ENCODE peak calls at places on chromosomes 16 and 17, in four cellular contexts. H is K562, S is GM12878, L is HepG2. Y is an unnamed sample.

GRCh38 chr17:81417049-81417878 is 22.0 kb downstream of the BAHCC1 start:
- DNase-seq in L (no peak), S (no peak), H (no peak), Y (no peak)

GRCh38 chr17:681738-682137 is 32.9 kb downstream of the VPS53 start:
- DNase-seq in H (no peak), S (no peak), L (no peak), Y (no peak)

GRCh38 chr17:45305532-45306087 is 11.2 kb downstream of the MAP3K14 start:
- DNase-seq in L (no peak), H (no peak), S (no peak), Y (no peak)

GRCh38 chr17:71402661-71403141 is 718.1 kb upstream of the SOX9 start:
- DNase-seq in H (no peak), S (no peak), L (no peak), Y (no peak)

GRCh38 chr17:58327363-58328194 is 1.0 kb downstream of the TSPOAP1 start:
- DNase-seq in H (peak), L (no peak), S (no peak), Y (no peak)

GRCh38 chr17:83161298-83162034 is 82.1 kb downstream of the METRNL start:
- DNase-seq in H (no peak), S (no peak), L (peak), Y (no peak)

GRCh38 chr16:21128991-21129390 is 21.7 kb downstream of the DNAH3 start:
- DNase-seq in L (no peak), H (no peak), S (no peak), Y (no peak)

GRCh38 chr16:67150833-67151396 is at the start of gene B3GNT9:
- DNase-seq in L (peak), S (no peak), H (peak), Y (no peak)

GRCh38 chr17:59456923-59457615 is 108.3 kb upstream of the DHX40 start:
- DNase-seq in L (no peak), S (no peak), H (no peak), Y (no peak)

GRCh38 chr16:48608871-48609452 is 1.0 kb downstream of the N4BP1 start:
- DNase-seq in S (no peak), H (no peak), L (no peak), Y (peak)

GRCh38 chr16:17414421-17414820 is 56.3 kb downstream of the XYLT1 start:
- DNase-seq in H (no peak), S (peak), L (no peak), Y (no peak)
- TF ChIP-seq SP1 in H (no peak), S (no peak), L (no peak), Y (no peak)

GRCh38 chr17:9053406-9053805 is 32.1 kb downstream of the NTN1 start:
- DNase-seq in H (no peak), S (no peak), L (no peak), Y (no peak)

GRCh38 chr17:9052921-9053320 is 31.6 kb downstream of the NTN1 start:
- DNase-seq in L (no peak), H (no peak), S (no peak), Y (no peak)

GRCh38 chr17:9051561-9051960 is 30.3 kb downstream of the NTN1 start:
- DNase-seq in H (no peak), L (no peak), S (no peak), Y (no peak)

GRCh38 chr17:9054146-9054545 is 32.8 kb downstream of the NTN1 start:
- DNase-seq in S (no peak), L (no peak), H (no peak), Y (no peak)

GRCh38 chr17:9050801-9051401 is 29.6 kb downstream of the NTN1 start:
- DNase-seq in L (no peak), H (no peak), S (no peak), Y (no peak)
- TF ChIP-seq BHLHE40 in L (no peak), H (no peak), S (no peak), Y (no peak)

GRCh38 chr17:21298983-21299519 is 14.5 kb downstream of the MAP2K3 start:
- DNase-seq in S (no peak), H (no peak), L (no peak), Y (no peak)

GRCh38 chr17:21301593-21302550 is 17.4 kb downstream of the MAP2K3 start:
- DNase-seq in H (no peak), L (no peak), S (no peak), Y (no peak)

GRCh38 chr17:21299981-21300600 is 15.6 kb downstream of the MAP2K3 start:
- DNase-seq in H (no peak), S (no peak), L (no peak), Y (no peak)

GRCh38 chr17:21302711-21303425 is 18.4 kb downstream of the MAP2K3 start:
- DNase-seq in L (no peak), H (no peak), S (no peak), Y (no peak)

GRCh38 chr17:21300601-21301571 is 16.4 kb downstream of the MAP2K3 start:
- DNase-seq in L (no peak), S (no peak), H (no peak), Y (no peak)
- TF ChIP-seq TARDBP in L (no peak), S (no peak), H (no peak), Y (no peak)

GRCh38 chr16:27238016-27238587 is 30.5 kb downstream of the NSMCE1 start:
- DNase-seq in S (no peak), L (no peak), H (peak), Y (no peak)

GRCh38 chr16:27236635-27237228 is 31.8 kb downstream of the NSMCE1 start:
- DNase-seq in H (no peak), S (no peak), L (no peak), Y (no peak)

GRCh38 chr16:27235938-27236245 is 32.6 kb downstream of the KDM8 start:
- DNase-seq in S (no peak), L (no peak), H (no peak), Y (no peak)

GRCh38 chr16:27238591-27238990 is 30.0 kb downstream of the NSMCE1 start:
- DNase-seq in S (no peak), H (no peak), L (no peak), Y (no peak)

DNA sequence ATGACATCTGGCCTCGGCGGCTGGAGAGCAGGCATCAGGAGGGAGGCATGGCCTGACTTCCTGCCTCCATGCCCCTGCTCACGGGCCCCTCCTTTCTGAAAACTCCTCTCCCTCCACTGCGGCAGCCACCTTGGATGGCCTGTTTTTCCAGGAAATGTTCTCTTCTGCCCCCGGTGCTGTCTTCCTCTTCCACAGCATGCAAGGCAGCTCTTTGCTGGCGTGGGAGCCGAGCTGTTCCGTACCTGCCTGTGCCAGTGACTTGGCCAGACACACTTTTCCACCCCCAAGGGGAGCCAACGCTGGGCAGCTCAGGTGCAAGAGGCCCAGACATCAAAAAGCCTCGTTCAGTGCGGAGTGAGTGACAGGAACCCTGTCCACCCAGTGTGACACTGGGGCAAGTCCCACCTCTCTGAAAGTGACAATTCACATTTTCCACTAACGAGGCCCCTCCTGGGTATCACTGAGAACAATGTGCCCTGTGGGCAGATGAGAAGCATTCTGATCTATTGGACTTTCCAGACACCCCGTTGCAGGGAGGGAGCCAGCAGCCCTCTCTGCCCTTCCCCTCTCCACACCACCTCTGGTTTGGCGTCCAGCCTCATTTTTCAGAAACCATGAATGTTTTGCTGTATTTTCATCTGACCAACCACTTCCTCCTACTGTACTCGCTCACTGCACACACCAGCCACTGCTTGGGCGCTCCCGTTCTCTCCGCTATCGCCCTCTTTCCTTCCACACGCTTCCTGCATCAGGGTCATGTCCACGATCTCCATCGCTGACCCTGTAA is 31.1 kb downstream of the NSMCE1 start:
- DNase-seq in L (no peak), S (peak), H (peak), Y (no peak)
- TF ChIP-seq SP1 in L (no peak), S (peak), H (no peak), Y (no peak)

DNA sequence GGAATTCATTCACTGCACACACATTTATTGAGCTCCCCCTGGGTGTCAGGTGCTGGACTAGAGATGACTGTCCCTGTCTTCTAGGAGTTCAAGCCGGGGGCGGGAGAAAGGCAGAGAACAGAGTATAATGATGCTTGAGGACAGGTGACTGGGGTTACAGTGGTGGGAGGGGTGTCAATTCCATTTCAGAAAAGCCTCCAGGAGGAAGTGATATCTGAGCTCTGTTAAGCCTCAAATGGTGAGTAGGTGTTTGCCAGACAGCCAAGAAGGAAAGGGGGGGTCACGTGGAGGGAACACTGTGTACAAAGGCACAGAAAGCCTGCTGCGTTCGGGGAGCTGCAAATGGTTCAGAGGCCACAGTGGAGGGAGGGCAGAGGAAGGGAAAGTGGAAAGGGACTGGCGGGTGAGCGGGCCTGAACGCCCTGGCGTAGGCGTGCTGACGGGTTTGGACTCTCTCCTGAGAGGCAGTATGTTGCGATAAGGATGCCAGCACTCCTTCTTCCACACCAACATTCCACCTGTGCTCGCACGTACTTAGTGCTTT is 9.7 kb upstream of the NXPH3 start:
- DNase-seq in L (no peak), H (peak), S (no peak), Y (no peak)
- TF ChIP-seq BHLHE40 in L (no peak), H (peak), S (peak), Y (no peak)

DNA sequence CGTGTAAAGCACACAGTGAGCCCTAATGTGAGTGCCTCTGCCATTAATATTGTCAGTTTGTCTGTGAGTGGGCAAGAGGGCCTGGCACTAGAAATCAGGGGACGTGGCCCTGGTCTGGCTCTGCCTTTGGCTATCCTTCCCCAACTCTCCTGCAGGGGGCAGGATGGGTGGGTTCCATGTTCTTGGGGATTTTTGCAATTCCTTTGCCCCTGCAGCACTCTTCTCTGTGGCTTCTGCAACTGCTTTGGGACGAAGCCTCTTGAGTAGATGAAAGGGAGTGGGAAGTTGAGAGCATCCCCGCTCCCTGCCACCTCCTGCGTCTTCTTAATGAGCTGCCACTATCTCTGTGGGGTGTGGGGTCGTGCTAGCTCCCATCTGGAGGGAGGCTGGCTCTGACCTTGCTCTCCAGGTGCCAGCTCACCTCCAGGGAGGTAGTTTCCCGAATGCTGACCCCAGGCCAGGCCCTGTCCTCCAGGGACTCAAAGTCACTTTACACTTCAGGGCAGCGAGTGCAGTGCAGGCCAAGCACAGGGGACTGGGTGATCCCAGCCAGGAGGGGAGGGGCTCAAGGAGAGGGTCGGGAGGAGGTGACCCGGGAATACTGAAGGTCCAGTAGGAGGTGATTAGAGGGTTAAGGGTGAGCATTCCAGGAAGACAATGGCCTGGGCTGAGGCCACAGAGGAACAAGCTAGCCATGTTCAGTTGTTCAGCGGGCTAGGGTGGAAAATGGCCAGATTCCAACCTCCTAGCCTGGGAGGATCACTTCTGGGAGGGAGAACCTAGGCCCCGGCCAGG is 121.0 kb upstream of the NLRP1 start:
- DNase-seq in H (peak), S (no peak), L (no peak), Y (peak)
- TF ChIP-seq TARDBP in H (no peak), S (no peak), L (no peak), Y (no peak)

DNA sequence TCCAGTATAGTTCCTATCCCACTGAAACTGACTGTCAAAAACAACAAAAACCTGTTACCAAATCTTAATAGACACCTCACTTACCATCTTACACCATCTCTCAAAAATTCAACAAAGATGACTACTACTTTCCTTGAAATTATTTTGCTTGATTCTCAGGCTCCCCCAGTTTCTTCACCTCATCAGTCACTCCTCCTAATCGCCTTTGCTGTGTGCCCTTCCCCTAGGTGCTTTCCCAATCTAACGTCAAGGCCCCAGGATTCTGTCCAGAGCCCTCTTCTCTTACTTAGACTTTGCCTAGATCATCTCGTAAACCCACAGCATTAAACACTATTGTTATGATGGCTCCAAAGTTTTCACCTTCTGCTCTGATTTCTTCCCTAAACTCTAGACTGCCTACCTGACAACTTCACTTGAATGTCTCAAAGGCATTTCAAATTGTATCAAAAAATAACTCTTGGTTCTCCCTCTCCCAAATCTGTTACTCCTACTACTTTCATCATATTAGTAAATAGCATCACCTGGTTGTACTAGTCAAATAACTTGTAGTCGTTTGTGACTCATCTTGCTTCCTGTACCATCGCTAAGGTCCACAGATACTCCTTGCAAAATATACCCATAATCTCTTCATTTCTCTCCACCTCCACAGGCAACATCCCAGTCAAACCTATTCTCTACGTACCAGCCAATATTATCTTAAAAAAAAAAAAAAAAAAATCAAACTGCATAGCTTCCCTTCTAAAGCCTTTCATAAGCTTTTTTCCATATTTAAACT is 18.0 kb downstream of the C16orf87 start:
- DNase-seq in S (no peak), L (no peak), H (no peak), Y (no peak)
- TF ChIP-seq SP1 in S (no peak), L (no peak), H (no peak), Y (no peak)